ENCODE peak calls at places on chromosomes 1 and 21, in eight cellular contexts. P is GM20000, J is brain microvascular endothelial cell, F is GM13977, Y is IMR-90, N is Caco-2, W is coronary artery, E is AG04450. X is an unnamed sample.

GRCh38 chr1:223075834-223076233 is 67.2 kb downstream of the TLR5 start:
- DNase-seq in P (no peak), J (no peak), F (no peak), Y (no peak), N (no peak), W (no peak), E (no peak), X (no peak)

GRCh38 chr21:27476696-27477095 is 509.8 kb upstream of the ADAMTS5 start:
- DNase-seq in P (no peak), J (peak), F (no peak), Y (peak), N (no peak), W (no peak), E (peak), X (no peak)

GRCh38 chr21:15058718-15059316 is 6.0 kb downstream of the NRIP1 start:
- DNase-seq in P (no peak), J (peak), F (no peak), Y (peak), N (no peak), W (no peak), E (no peak), X (no peak)

GRCh38 chr1:47918257-47918867 is 78.8 kb downstream of the TRABD2B start:
- DNase-seq in P (no peak), J (no peak), F (no peak), Y (no peak), N (no peak), W (no peak), E (no peak), X (no peak)

GRCh38 chr1:56477164-56478111 is 101.9 kb downstream of the PLPP3 start:
- DNase-seq in P (peak), J (peak), F (peak), Y (peak), N (peak), W (peak), E (peak), X (no peak)

GRCh38 chr1:158087320-158087927 is 93.3 kb upstream of the CD1D start:
- DNase-seq in P (peak), J (peak), F (peak), Y (peak), N (peak), W (no peak), E (peak), X (no peak)

GRCh38 chr1:235404190-235404589 is 37.0 kb downstream of the TBCE start:
- DNase-seq in P (no peak), J (no peak), F (no peak), Y (no peak), N (no peak), W (no peak), E (no peak), X (no peak)

GRCh38 chr1:18819211-18819610 is 40.2 kb downstream of the TAS1R2 start:
- DNase-seq in P (no peak), J (no peak), F (no peak), Y (no peak), N (no peak), W (no peak), E (no peak), X (no peak)

GRCh38 chr1:149936076-149936991 is at the start of gene MTMR11:
- DNase-seq in P (no peak), J (no peak), F (no peak), Y (peak), N (no peak), W (no peak), E (no peak), X (no peak)

GRCh38 chr1:19799877-19800804 is at the start of gene TMCO4:
- DNase-seq in P (peak), J (peak), F (peak), Y (peak), N (peak), W (no peak), E (peak), X (no peak)

GRCh38 chr21:39612233-39613028 is at the start of gene B3GALT5:
- DNase-seq in P (peak), J (no peak), F (no peak), Y (no peak), N (no peak), W (no peak), E (no peak), X (no peak)

GRCh38 chr1:218395916-218396315 is 50.8 kb downstream of the TGFB2 start:
- DNase-seq in P (no peak), J (no peak), F (no peak), Y (peak), N (no peak), W (no peak), E (no peak), X (no peak)

GRCh38 chr1:23759277-23759676 is 16.0 kb downstream of the ELOA start:
- DNase-seq in P (no peak), J (no peak), F (no peak), Y (peak), N (no peak), W (no peak), E (no peak), X (no peak)

GRCh38 chr1:77218477-77219165 is 609 bp downstream of the PIGK start:
- DNase-seq in P (peak), J (peak), F (peak), Y (peak), N (no peak), W (no peak), E (no peak), X (no peak)

GRCh38 chr1:110672001-110672752 is 2.6 kb downstream of the KCNA3 start:
- DNase-seq in P (peak), J (no peak), F (peak), Y (peak), N (no peak), W (no peak), E (no peak), X (no peak)

GRCh38 chr1:48080343-48081255 is 83.4 kb upstream of the TRABD2B start:
- DNase-seq in P (no peak), J (no peak), F (no peak), Y (no peak), N (no peak), W (no peak), E (no peak), X (no peak)

GRCh38 chr1:243490748-243491686 is 235.2 kb downstream of the SDCCAG8 start:
- DNase-seq in P (no peak), J (no peak), F (peak), Y (peak), N (no peak), W (no peak), E (peak), X (no peak)

GRCh38 chr1:201488817-201489581 is 17.9 kb downstream of the CSRP1 start:
- DNase-seq in P (no peak), J (peak), F (no peak), Y (peak), N (no peak), W (no peak), E (peak), X (no peak)

GRCh38 chr1:152873495-152873894 is 4.6 kb upstream of the SMCP start:
- DNase-seq in P (no peak), J (no peak), F (no peak), Y (peak), N (no peak), W (no peak), E (no peak), X (no peak)

GRCh38 chr1:32246888-32247273 is at the start of gene FAM167B:
- DNase-seq in P (no peak), J (no peak), F (no peak), Y (peak), N (no peak), W (no peak), E (no peak), X (no peak)

GRCh38 chr1:243364866-243365265 is 109.0 kb downstream of the SDCCAG8 start:
- DNase-seq in P (no peak), J (no peak), F (no peak), Y (no peak), N (no peak), W (no peak), E (no peak), X (no peak)

GRCh38 chr1:41528106-41528505 is 43.6 kb upstream of the EDN2 start:
- DNase-seq in P (no peak), J (no peak), F (no peak), Y (no peak), N (no peak), W (no peak), E (no peak), X (peak)

GRCh38 chr1:86455078-86455477 is 13.6 kb upstream of the CLCA1 start:
- DNase-seq in P (no peak), J (no peak), F (no peak), Y (no peak), N (no peak), W (no peak), E (no peak), X (no peak)

GRCh38 chr1:42945171-42945570 is 13.5 kb downstream of the SLC2A1 start:
- DNase-seq in P (no peak), J (no peak), F (no peak), Y (no peak), N (no peak), W (no peak), E (no peak), X (no peak)

GRCh38 chr1:18134324-18135046 is 26.9 kb downstream of the IGSF21 start:
- DNase-seq in P (no peak), J (no peak), F (no peak), Y (no peak), N (no peak), W (no peak), E (no peak), X (no peak)

GRCh38 chr1:173478099-173478555 is 992 bp downstream of the PRDX6 start:
- DNase-seq in P (peak), J (peak), F (peak), Y (peak), N (peak), W (peak), E (no peak), X (no peak)

GRCh38 chr21:45074818-45075605 is 632 bp downstream of the ADARB1 start:
- DNase-seq in P (peak), J (no peak), F (peak), Y (no peak), N (peak), W (peak), E (no peak), X (no peak)

GRCh38 chr1:33339413-33339812 is 18.5 kb upstream of the A3GALT2 start:
- DNase-seq in P (no peak), J (no peak), F (no peak), Y (no peak), N (no peak), W (peak), E (no peak), X (no peak)

GRCh38 chr1:186960866-186961265 is 132.1 kb downstream of the PLA2G4A start:
- DNase-seq in P (no peak), J (no peak), F (no peak), Y (peak), N (no peak), W (no peak), E (no peak), X (no peak)

GRCh38 chr1:9767964-9768668 is 55.6 kb downstream of the CLSTN1 start:
- DNase-seq in P (no peak), J (no peak), F (no peak), Y (no peak), N (no peak), W (no peak), E (no peak), X (peak)

GRCh38 chr1:226787071-226787470 is 48.0 kb upstream of the ITPKB start:
- DNase-seq in P (no peak), J (no peak), F (no peak), Y (no peak), N (no peak), W (no peak), E (no peak), X (no peak)

GRCh38 chr1:32798679-32799416 is 18.3 kb downstream of the YARS1 start:
- DNase-seq in P (peak), J (no peak), F (peak), Y (no peak), N (no peak), W (no peak), E (no peak), X (no peak)

GRCh38 chr1:85048296-85049064 is at the start of gene MCOLN3:
- DNase-seq in P (peak), J (no peak), F (peak), Y (no peak), N (peak), W (no peak), E (no peak), X (peak)

GRCh38 chr1:192654607-192655389 is 18.9 kb downstream of the RGS13 start:
- DNase-seq in P (no peak), J (peak), F (no peak), Y (peak), N (no peak), W (no peak), E (no peak), X (no peak)

GRCh38 chr1:219304227-219305226 is 130.8 kb downstream of the LYPLAL1 start:
- DNase-seq in P (no peak), J (peak), F (no peak), Y (peak), N (no peak), W (peak), E (no peak), X (no peak)

GRCh38 chr1:118739421-118739930 is 248.7 kb downstream of the TBX15 start:
- DNase-seq in P (no peak), J (peak), F (no peak), Y (no peak), N (no peak), W (no peak), E (no peak), X (no peak)

GRCh38 chr1:66253330-66253921 is 280.5 kb upstream of the SGIP1 start:
- DNase-seq in P (peak), J (peak), F (peak), Y (peak), N (no peak), W (no peak), E (peak), X (no peak)
- TF ChIP-seq CTCF in P (peak), J (peak), F (peak), Y (peak), N (peak), W (peak), E (peak), X (peak)

DNA sequence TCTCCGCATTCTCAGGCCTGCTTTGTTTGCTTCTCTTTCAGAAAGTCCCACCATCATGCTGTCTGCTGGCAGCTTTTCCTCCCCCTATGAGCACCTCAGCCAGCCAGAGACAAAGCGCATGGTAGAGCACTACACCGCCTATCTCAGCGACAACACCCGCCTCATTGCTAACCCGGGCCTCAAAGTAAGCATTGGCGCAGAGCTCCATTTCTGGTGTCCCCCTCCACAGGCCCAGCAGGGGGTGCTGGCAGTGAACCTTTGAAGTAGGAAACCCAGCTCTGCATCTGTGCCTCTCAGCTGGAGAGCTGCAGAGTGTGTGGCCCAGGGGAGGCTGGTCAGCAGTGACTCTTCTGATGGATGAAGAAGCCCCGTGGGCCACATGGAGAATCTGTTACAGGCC is 81.2 kb upstream of the RAVER2 start:
- DNase-seq in P (peak), J (peak), F (peak), Y (peak), N (no peak), W (no peak), E (no peak), X (no peak)
- TF ChIP-seq CTCF in P (no peak), J (peak), F (peak), Y (no peak), N (no peak), W (no peak), E (peak), X (peak)

GRCh38 chr1:178282949-178283367 is 189.1 kb downstream of the RASAL2 start:
- DNase-seq in P (no peak), J (no peak), F (peak), Y (peak), N (no peak), W (no peak), E (peak), X (no peak)
- TF ChIP-seq CTCF in P (no peak), J (peak), F (peak), Y (peak), N (no peak), W (no peak), E (peak), X (peak)

DNA sequence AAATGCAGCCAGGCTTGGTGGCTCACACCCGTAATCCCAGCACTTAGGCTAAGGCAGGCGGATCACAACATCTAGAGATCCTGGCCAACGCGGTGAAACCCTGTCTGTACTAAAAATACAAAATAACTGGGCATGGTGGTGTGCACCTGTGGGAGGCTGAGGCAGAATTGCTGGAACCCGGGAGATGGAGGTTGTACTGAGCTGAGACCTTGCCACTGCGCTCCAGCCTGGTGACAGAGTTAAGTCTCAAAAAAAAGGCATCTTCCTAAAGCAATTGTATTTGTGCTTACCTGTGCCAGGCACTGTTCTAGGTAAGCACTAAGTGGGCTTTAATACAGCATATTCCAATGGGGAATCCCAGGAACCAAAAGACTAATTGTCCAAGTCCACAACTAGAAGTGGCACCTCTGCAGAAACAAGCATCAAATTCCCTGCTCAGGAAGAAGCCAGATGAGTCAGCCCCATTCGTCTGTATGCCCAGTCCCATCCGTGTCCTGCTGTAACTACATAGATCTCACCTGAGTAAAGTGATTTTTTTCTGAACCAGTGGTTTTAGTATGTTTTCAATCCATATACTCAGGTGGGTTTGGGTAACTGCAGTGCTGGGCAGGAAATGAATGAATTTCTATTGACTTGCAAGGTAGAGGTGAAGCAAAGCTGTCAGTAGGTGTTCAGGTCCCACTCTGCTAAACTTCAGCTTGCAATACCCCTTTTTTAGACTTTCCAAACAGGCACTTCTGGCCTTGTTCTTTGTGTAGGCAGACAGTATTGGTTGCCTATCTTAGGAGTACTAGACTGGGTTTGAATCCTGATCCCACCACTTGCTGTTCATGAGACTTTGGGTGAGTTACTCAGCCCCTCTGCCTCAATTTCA is 4.7 kb downstream of the RCC1 start:
- DNase-seq in P (no peak), J (no peak), F (no peak), Y (peak), N (peak), W (no peak), E (no peak), X (no peak)
- TF ChIP-seq CTCF in P (no peak), J (no peak), F (no peak), Y (no peak), N (no peak), W (no peak), E (no peak), X (no peak)

GRCh38 chr1:6440198-6441126 is 15.9 kb downstream of the ESPN start:
- DNase-seq in P (peak), J (no peak), F (peak), Y (peak), N (peak), W (no peak), E (no peak), X (peak)
- TF ChIP-seq CTCF in P (peak), J (no peak), F (peak), Y (peak), N (peak), W (no peak), E (peak), X (peak)

GRCh38 chr1:67804710-67805109 is 28.6 kb downstream of the GNG12 start:
- DNase-seq in P (no peak), J (no peak), F (no peak), Y (no peak), N (no peak), W (no peak), E (no peak), X (no peak)
- TF ChIP-seq CTCF in P (no peak), J (peak), F (no peak), Y (peak), N (peak), W (no peak), E (peak), X (no peak)

DNA sequence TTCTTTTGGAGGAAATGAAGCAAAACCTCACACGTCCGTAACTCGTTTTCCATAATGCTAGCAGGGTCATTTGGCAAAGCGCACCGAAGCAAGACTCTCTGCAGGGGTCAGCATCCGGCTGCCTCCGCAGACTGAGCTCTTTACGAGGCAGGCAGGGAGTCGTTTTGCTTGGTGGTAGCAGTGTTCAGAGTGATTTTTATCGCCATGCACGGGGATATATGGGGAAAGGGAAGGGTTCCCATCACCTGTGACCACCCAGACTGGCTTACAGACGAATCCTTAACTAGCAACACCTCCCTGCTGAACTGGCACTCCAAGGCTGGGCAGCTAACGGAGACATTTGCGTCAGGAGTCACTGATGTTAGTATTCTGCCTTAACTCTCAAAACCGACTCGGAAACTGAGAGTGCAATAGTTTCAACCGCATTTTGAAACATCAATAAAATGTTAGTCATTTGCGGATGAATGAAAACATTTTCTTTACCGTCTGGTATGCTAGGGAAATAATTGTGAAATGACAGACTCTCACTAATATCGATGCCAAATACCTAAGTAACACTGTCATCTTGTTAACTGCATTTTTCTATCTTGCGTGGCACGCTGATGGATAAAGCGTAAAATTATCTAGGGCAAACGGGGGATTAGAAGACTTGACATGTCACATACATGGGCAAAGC is 2.2 kb upstream of the NEGR1 start:
- DNase-seq in P (peak), J (peak), F (peak), Y (peak), N (no peak), W (peak), E (peak), X (no peak)
- TF ChIP-seq CTCF in P (no peak), J (peak), F (no peak), Y (peak), N (no peak), W (no peak), E (peak), X (peak)